ENCODE peak calls at places on chromosomes 7 and 10, in seven cellular contexts. X is GM12878, T is GM12891, R is HepG2, B is H1, W is K562, A is SK-N-SH. M is an unnamed sample.

GRCh38 chr7:32941996-32942782 is 15.1 kb upstream of the FKBP9 start:
- DNase-seq in T (peak; percentile 60), W (peak; percentile 83), X (no peak), A (peak; percentile 88), R (peak; percentile 18), B (no peak), M (peak; percentile 52)

GRCh38 chr7:78189762-78190161 is 391.2 kb downstream of the PHTF2 start:
- DNase-seq in A (no peak), T (no peak), R (no peak), B (no peak), W (no peak), X (no peak), M (no peak)

GRCh38 chr10:7121154-7121797 is 289.6 kb downstream of the SFMBT2 start:
- DNase-seq in R (peak; percentile 27), A (peak; percentile 77), B (peak; percentile 15), W (peak; percentile 75), T (peak; percentile 50), X (no peak), M (peak; percentile 22)

GRCh38 chr7:106062521-106062931 is 49.6 kb downstream of the SYPL1 start:
- DNase-seq in R (no peak), A (no peak), W (no peak), X (no peak), T (no peak), B (no peak), M (no peak)

GRCh38 chr10:27959093-27959715 is 39.7 kb downstream of the ODAD2 start:
- DNase-seq in X (no peak), A (no peak), R (no peak), T (no peak), B (no peak), W (no peak), M (no peak)

GRCh38 chr10:71138126-71138860 is 74.1 kb upstream of the UNC5B start:
- DNase-seq in X (no peak), W (no peak), A (no peak), B (no peak), R (no peak), T (no peak), M (no peak)

GRCh38 chr10:33116293-33116697 is 158.3 kb upstream of the ITGB1 start:
- DNase-seq in B (no peak), X (no peak), A (peak; percentile 60), R (peak; percentile 53), T (no peak), W (peak; percentile 48), M (no peak)

GRCh38 chr7:39463252-39463651 is 103.0 kb upstream of the YAE1 start:
- DNase-seq in B (no peak), X (no peak), W (no peak), R (no peak), T (no peak), A (no peak), M (no peak)

GRCh38 chr7:52261052-52261451 is 774.4 kb upstream of the POM121L12 start:
- DNase-seq in W (no peak), X (no peak), T (no peak), A (no peak), B (no peak), R (no peak), M (no peak)

GRCh38 chr10:122126763-122127659 is 138.0 kb downstream of the TACC2 start:
- DNase-seq in R (peak; percentile 30), X (no peak), A (no peak), B (no peak), W (no peak), T (no peak), M (no peak)

GRCh38 chr7:152887779-152888178 is 128.2 kb downstream of the ACTR3B start:
- DNase-seq in R (no peak), A (no peak), X (no peak), B (no peak), W (peak; percentile 38), T (no peak), M (no peak)

GRCh38 chr10:71433983-71434744 is 37.4 kb downstream of the CDH23 start:
- DNase-seq in T (no peak), W (no peak), A (peak; percentile 6), B (no peak), R (no peak), X (no peak), M (no peak)

GRCh38 chr10:55628260-55628701 is 732.8 kb downstream of the ZWINT start:
- DNase-seq in A (peak; percentile 61), R (no peak), X (no peak), W (no peak), B (no peak), T (no peak), M (no peak)

GRCh38 chr10:132523561-132524442 is 13.8 kb upstream of the INPP5A start:
- DNase-seq in A (peak; percentile 6), T (no peak), X (no peak), W (no peak), B (no peak), R (no peak), M (no peak)

GRCh38 chr10:132527338-132528063 is 10.1 kb upstream of the INPP5A start:
- DNase-seq in X (no peak), R (no peak), B (no peak), T (no peak), W (no peak), A (no peak), M (no peak)

GRCh38 chr10:132524443-132525285 is 12.9 kb upstream of the INPP5A start:
- DNase-seq in B (no peak), T (no peak), X (no peak), W (no peak), R (no peak), A (no peak), M (no peak)

GRCh38 chr10:132528064-132528800 is 9.4 kb upstream of the INPP5A start:
- DNase-seq in A (no peak), T (no peak), B (no peak), R (no peak), W (no peak), X (no peak), M (no peak)

DNA sequence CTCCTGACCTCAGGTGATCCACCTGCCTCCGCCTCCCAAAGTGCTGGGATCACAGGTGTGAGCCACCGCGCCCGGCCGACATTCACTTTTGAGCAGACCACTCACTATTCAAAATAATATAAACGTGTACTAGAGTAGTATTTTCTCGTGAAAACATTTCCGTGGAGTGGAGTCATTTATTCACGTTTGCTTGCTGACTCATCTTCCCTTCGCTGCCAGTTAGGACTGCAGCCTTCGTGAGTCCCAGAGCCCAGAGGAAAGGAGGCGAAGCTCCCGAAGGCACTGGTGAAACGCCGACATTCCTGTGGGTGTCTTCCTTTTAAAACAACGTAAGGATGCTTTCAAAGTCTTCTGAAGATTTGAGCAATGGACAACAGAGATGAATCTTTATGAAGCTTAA is 10.9 kb upstream of the INPP5A start:
- DNase-seq in B (no peak), R (no peak), T (no peak), W (no peak), A (no peak), X (no peak), M (no peak)
- TF ChIP-seq TAF1 in B (no peak), R (no peak), T (no peak), W (no peak), A (no peak), X (no peak), M (no peak)

GRCh38 chr7:100406767-100407166 is 21.7 kb downstream of the ZCWPW1 start:
- DNase-seq in B (no peak), W (no peak), R (no peak), X (no peak), T (no peak), A (no peak), M (no peak)
- TF ChIP-seq TAF1 in B (no peak), W (no peak), R (no peak), X (no peak), T (no peak), A (no peak), M (no peak)

DNA sequence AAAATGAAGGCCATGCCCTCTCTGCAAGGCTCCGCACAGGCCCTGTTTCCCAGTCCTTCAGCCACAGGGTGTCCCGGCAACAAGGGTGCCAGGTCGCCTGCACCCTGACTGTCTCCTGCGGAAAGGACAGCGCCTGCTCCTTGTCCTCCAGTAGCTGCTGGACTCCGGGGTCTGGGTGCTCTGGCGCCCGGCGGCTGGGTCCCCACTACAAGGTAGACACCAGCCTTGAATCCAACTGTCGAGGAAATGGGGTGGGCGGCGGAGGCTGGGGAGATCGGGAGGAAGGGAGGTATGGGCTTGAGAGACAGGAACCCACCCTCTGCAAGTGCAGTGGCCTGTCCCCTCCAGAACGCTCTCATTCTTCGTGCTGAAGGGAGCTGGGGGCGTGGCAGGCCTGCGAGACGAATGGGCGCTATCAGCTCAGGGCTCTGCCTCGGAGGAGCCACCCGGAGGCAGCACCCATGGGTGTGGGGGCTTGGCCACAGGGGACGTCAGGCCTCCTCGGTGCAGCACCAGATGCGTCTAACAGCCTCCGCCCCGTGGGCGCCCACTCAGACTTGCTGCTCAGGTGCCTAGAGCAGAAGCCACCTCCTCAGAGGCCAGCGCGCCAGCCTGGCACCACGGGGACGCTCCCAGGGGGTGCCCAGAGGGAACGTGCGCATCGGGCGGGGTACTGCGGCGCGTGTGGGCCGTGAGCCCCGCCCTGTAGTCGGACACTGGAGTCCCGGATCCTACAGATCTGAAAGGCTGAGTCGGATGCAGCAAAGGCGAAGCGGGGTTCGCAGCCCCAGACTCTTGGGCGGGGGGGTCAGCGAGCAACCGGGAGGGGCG is 15.6 kb downstream of the ADAM8 start:
- DNase-seq in X (no peak), A (peak; percentile 83), B (no peak), W (peak; percentile 66), T (peak; percentile 78), R (no peak), M (peak; percentile 73)
- TF ChIP-seq TAF1 in X (no peak), A (no peak), B (no peak), W (no peak), T (no peak), R (no peak), M (no peak)

GRCh38 chr10:80460399-80461207 is 6.5 kb downstream of the TSPAN14 start:
- DNase-seq in A (no peak), B (no peak), R (peak; percentile 33), W (peak; percentile 51), X (no peak), T (no peak), M (no peak)

GRCh38 chr10:80458263-80458625 is 4.1 kb downstream of the TSPAN14 start:
- DNase-seq in R (no peak), A (no peak), T (no peak), B (no peak), W (no peak), X (no peak), M (no peak)

GRCh38 chr10:80458638-80459037 is 4.5 kb downstream of the TSPAN14 start:
- DNase-seq in A (peak; percentile 66), B (no peak), T (no peak), X (no peak), R (no peak), W (no peak), M (no peak)

GRCh38 chr10:80457554-80458262 is 3.6 kb downstream of the TSPAN14 start:
- DNase-seq in X (no peak), T (no peak), A (no peak), B (no peak), W (peak; percentile 51), R (peak; percentile 33), M (no peak)

DNA sequence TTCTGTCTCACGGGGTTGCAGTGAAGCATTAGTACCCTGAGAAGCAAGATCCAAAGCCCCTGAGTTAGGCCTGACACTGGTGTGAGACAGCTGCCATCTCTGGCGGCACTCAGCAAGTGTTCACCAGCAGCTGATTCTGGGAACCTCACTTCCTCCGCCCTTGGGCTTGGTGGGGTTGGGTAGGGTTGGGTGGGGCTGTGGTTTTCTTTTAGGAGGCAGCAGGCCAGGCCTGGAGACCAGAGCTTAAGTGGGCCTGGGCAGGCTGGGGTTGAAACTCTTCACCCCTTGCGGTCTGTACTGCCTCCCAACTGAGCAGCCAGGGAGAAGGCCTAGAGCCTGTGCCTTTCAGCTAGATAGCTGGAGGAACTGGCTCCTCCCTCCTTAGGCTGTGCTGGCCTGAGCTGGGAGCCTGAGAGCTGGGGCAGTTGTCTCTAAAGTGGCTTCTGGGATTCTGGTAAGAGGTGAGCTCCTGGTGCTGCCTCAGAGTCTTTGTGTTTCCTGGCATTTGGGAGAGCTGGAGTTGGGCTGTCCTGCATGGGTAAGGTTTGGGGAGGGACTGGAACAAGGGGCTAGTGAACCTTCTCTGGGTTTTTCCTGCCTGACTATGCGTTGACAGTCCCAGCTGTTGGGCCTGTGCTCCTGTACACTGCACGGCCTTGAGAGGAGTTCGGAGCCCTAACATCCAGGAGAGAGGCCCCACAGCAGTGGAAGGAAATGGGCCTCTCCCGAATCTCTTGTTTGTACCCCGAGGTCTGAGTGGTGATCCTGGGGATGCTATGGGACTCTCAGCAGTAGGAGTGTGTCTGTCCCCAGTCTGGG is 5.1 kb downstream of the TSPAN14 start:
- DNase-seq in X (peak; percentile 73), T (peak; percentile 58), B (no peak), A (peak; percentile 78), W (peak; percentile 96), R (no peak), M (peak; percentile 63)
- TF ChIP-seq TAF1 in X (no peak), T (no peak), B (no peak), A (no peak), W (peak; percentile 19), R (no peak), M (no peak)